ENCODE peak calls at places on chromosomes 3 and 15, in six cellular contexts. W is C1 segment of cervical spinal cord; C is activated T-cell treated with anti-CD3 and anti-CD28 coated beads for 1 hour; I is IMR-90; P is stimulated activated CD8-positive, alpha-beta memory T cell treated with anti-CD3 and anti-CD28 coated beads, Interleukin-15, amount 100 ng/mL, for 1 hour; V is AG08396. K is an unnamed sample.

GRCh38 chr3:115239717-115240116 is 92.6 kb upstream of the ZBTB20 start:
- DNase-seq in W (no peak), C (no peak), I (peak; percentile 100), P (no peak), V (peak; percentile 70), K (no peak)

GRCh38 chr15:51076142-51076897 is 18.4 kb downstream of the TNFAIP8L3 start:
- DNase-seq in W (no peak), C (no peak), I (no peak), P (no peak), V (no peak), K (no peak)

GRCh38 chr15:25990245-25990644 is 127.1 kb upstream of the ATP10A start:
- DNase-seq in W (no peak), C (no peak), I (no peak), P (no peak), V (no peak), K (no peak)

GRCh38 chr15:66163553-66163952 is 90.0 kb downstream of the MEGF11 start:
- DNase-seq in W (no peak), C (no peak), I (no peak), P (no peak), V (no peak), K (no peak)

GRCh38 chr15:56244811-56245576 is 1.3 kb upstream of the RFX7 start:
- DNase-seq in W (peak; percentile 41), C (peak; percentile 19), I (no peak), P (no peak), V (no peak), K (no peak)

GRCh38 chr3:104530934-104531333 is 835.8 kb upstream of the ALCAM start:
- DNase-seq in W (no peak), C (no peak), I (no peak), P (no peak), V (no peak), K (no peak)

GRCh38 chr15:81869161-81869928 is 176.5 kb downstream of the MEX3B start:
- DNase-seq in W (no peak), C (no peak), I (no peak), P (no peak), V (no peak), K (no peak)

GRCh38 chr15:96323250-96324162 is 7.0 kb upstream of the NR2F2 start:
- DNase-seq in W (no peak), C (no peak), I (no peak), P (no peak), V (no peak), K (peak; percentile 23)

GRCh38 chr15:46080018-46080417 is 445.2 kb downstream of the SQOR start:
- DNase-seq in W (no peak), C (no peak), I (no peak), P (no peak), V (no peak), K (peak; percentile 35)

GRCh38 chr15:47872869-47873301 is 155.6 kb downstream of the SEMA6D start:
- DNase-seq in W (no peak), C (no peak), I (no peak), P (no peak), V (no peak), K (no peak)

GRCh38 chr3:47407896-47408838 is 27.3 kb downstream of the PTPN23 start:
- DNase-seq in W (no peak), C (no peak), I (no peak), P (no peak), V (peak; percentile 17), K (no peak)

GRCh38 chr3:28348286-28348636 is 260 bp upstream of the ZCWPW2 start:
- DNase-seq in W (no peak), C (no peak), I (peak; percentile 89), P (no peak), V (peak; percentile 82), K (no peak)

GRCh38 chr3:183265713-183266417 is 12.8 kb downstream of the B3GNT5 start:
- DNase-seq in W (no peak), C (no peak), I (peak; percentile 81), P (no peak), V (no peak), K (no peak)

GRCh38 chr15:83474578-83474977 is 27.4 kb downstream of the SH3GL3 start:
- DNase-seq in W (no peak), C (no peak), I (no peak), P (no peak), V (no peak), K (no peak)

GRCh38 chr3:151912041-151912440 is 38.6 kb downstream of the SUCNR1 start:
- DNase-seq in W (no peak), C (no peak), I (peak; percentile 54), P (no peak), V (no peak), K (no peak)

GRCh38 chr3:189123595-189124387 is 48.0 kb upstream of the TPRG1 start:
- DNase-seq in W (no peak), C (no peak), I (no peak), P (no peak), V (no peak), K (no peak)

GRCh38 chr3:48926425-48927392 is 8.1 kb downstream of the ARIH2 start:
- DNase-seq in W (no peak), C (no peak), I (no peak), P (no peak), V (peak; percentile 17), K (no peak)

GRCh38 chr3:150945226-150945625 is 27.3 kb downstream of the CLRN1 start:
- DNase-seq in W (no peak), C (no peak), I (peak; percentile 25), P (no peak), V (peak; percentile 33), K (no peak)

GRCh38 chr3:66302288-66302687 is 81.5 kb downstream of the SLC25A26 start:
- DNase-seq in W (no peak), C (no peak), I (no peak), P (no peak), V (no peak), K (no peak)

GRCh38 chr3:155070932-155071387 is 9.2 kb upstream of the MME start:
- DNase-seq in W (no peak), C (no peak), I (peak; percentile 99), P (no peak), V (peak; percentile 86), K (no peak)

GRCh38 chr15:63156086-63156707 is 1.1 kb downstream of the RPS27L start:
- DNase-seq in W (no peak), C (no peak), I (no peak), P (no peak), V (no peak), K (no peak)

GRCh38 chr3:66789584-66790237 is 208.4 kb upstream of the KBTBD8 start:
- DNase-seq in W (no peak), C (no peak), I (no peak), P (no peak), V (no peak), K (no peak)

GRCh38 chr3:123750659-123751420 is 133.3 kb downstream of the MYLK start:
- DNase-seq in W (no peak), C (no peak), I (peak; percentile 95), P (no peak), V (peak; percentile 76), K (no peak)

GRCh38 chr3:48371651-48372376 is at the start of gene FBXW12:
- DNase-seq in W (no peak), C (no peak), I (no peak), P (no peak), V (no peak), K (no peak)

GRCh38 chr3:187101184-187102072 is 37.9 kb downstream of the RPL39L start:
- DNase-seq in W (peak; percentile 14), C (peak; percentile 49), I (peak; percentile 71), P (peak; percentile 28), V (peak; percentile 53), K (no peak)

GRCh38 chr15:66882251-66883020 is 180.4 kb downstream of the SMAD6 start:
- DNase-seq in W (no peak), C (no peak), I (peak; percentile 72), P (no peak), V (peak; percentile 37), K (no peak)

GRCh38 chr15:40285151-40285898 is 2.5 kb upstream of the ANKRD63 start:
- DNase-seq in W (no peak), C (no peak), I (no peak), P (no peak), V (peak; percentile 53), K (no peak)

GRCh38 chr15:90362936-90363212 is 10.8 kb downstream of the ZNF774 start:
- DNase-seq in W (no peak), C (no peak), I (peak; percentile 92), P (no peak), V (peak; percentile 78), K (no peak)

GRCh38 chr3:183824761-183825379 is 507 bp downstream of the MAP6D1 start:
- DNase-seq in W (no peak), C (no peak), I (no peak), P (no peak), V (peak; percentile 66), K (peak; percentile 43)

GRCh38 chr15:63501256-63502089 is 2.9 kb upstream of the USP3 start:
- DNase-seq in W (peak; percentile 23), C (no peak), I (peak; percentile 97), P (no peak), V (peak; percentile 81), K (peak; percentile 36)

GRCh38 chr15:59918994-59919951 is 84.8 kb upstream of the FOXB1 start:
- DNase-seq in W (no peak), C (no peak), I (peak; percentile 56), P (no peak), V (no peak), K (no peak)

GRCh38 chr15:64950888-64951287 is 38.8 kb downstream of the SPG21 start:
- DNase-seq in W (no peak), C (no peak), I (no peak), P (no peak), V (no peak), K (no peak)

GRCh38 chr15:89383635-89384604 is 49.3 kb upstream of the POLG start:
- DNase-seq in W (peak; percentile 53), C (no peak), I (peak; percentile 11), P (no peak), V (no peak), K (no peak)

GRCh38 chr3:4596596-4596995 is 103.4 kb downstream of the ITPR1 start:
- DNase-seq in W (no peak), C (no peak), I (no peak), P (no peak), V (no peak), K (no peak)

GRCh38 chr3:14451844-14452533 is 49.6 kb downstream of the SLC6A6 start:
- DNase-seq in W (no peak), C (no peak), I (peak; percentile 98), P (no peak), V (peak; percentile 81), K (no peak)

GRCh38 chr3:43707266-43707665 is 16.5 kb downstream of the ABHD5 start:
- DNase-seq in W (no peak), C (no peak), I (peak; percentile 27), P (no peak), V (no peak), K (no peak)

GRCh38 chr15:66564136-66565041 is 1.4 kb downstream of the LCTL start:
- DNase-seq in W (no peak), C (no peak), I (no peak), P (no peak), V (no peak), K (peak; percentile 29)

GRCh38 chr3:195537995-195538394 is 5.1 kb downstream of the PPP1R2 start:
- DNase-seq in W (no peak), C (no peak), I (no peak), P (no peak), V (no peak), K (no peak)